ENCODE peak calls at places on chromosome 7, in seven cellular contexts. Z, O, X, F, L, W and G are unnamed samples. For H3K27me3, the result is how much of the 10 kb centered on the place peaks cover.

GRCh38 chr7:30897770-30898169 is 13.9 kb upstream of the AQP1 start:
- DNase-seq in O (no peak), Z (no peak), F (no peak), L (no peak), W (no peak), X (no peak), G (no peak)

GRCh38 chr7:128221929-128222403 is 19.1 kb upstream of the LEP start:
- DNase-seq in Z (no peak), O (peak), W (no peak), L (no peak), X (no peak), F (no peak), G (no peak)

GRCh38 chr7:99004216-99004615 is 125.9 kb downstream of the TRRAP start:
- DNase-seq in X (no peak), F (no peak), O (no peak), W (no peak), L (no peak), Z (no peak), G (no peak)

GRCh38 chr7:124072603-124073324 is 39.9 kb upstream of the TMEM229A start:
- DNase-seq in Z (no peak), O (peak), F (no peak), W (no peak), X (no peak), L (no peak), G (no peak)

GRCh38 chr7:132891554-132891953 is 190.3 kb downstream of the CHCHD3 start:
- DNase-seq in W (no peak), X (no peak), O (no peak), L (no peak), Z (no peak), F (no peak), G (no peak)

GRCh38 chr7:98728555-98728954 is 111.5 kb downstream of the NPTX2 start:
- DNase-seq in L (no peak), W (no peak), O (no peak), F (no peak), X (no peak), Z (no peak), G (no peak)

GRCh38 chr7:120838281-120838682 is 19.7 kb downstream of the TSPAN12 start:
- DNase-seq in X (no peak), F (no peak), Z (no peak), W (no peak), L (no peak), O (no peak), G (no peak)

GRCh38 chr7:43113622-43114450 is 1.4 kb downstream of the HECW1 start:
- DNase-seq in L (no peak), F (no peak), X (no peak), O (no peak), Z (no peak), W (no peak), G (no peak)

GRCh38 chr7:3157541-3158287 is 114.0 kb upstream of the CARD11 start:
- DNase-seq in X (no peak), W (no peak), F (no peak), O (peak), Z (no peak), L (no peak), G (no peak)

GRCh38 chr7:151634643-151635042 is 114.9 kb upstream of the RHEB start:
- DNase-seq in X (no peak), W (no peak), L (no peak), Z (no peak), O (no peak), F (no peak), G (no peak)

GRCh38 chr7:131157530-131158243 is 170.0 kb upstream of the MKLN1 start:
- DNase-seq in L (peak), X (no peak), Z (peak), W (no peak), O (no peak), F (no peak), G (peak)

GRCh38 chr7:3673524-3673923 is 372.5 kb downstream of the SDK1 start:
- DNase-seq in F (peak), Z (no peak), O (peak), L (no peak), W (peak), X (peak), G (no peak)

GRCh38 chr7:1210321-1210978 is 22.2 kb upstream of the UNCX start:
- DNase-seq in F (no peak), Z (no peak), W (no peak), X (peak), O (no peak), L (no peak), G (no peak)

GRCh38 chr7:33831389-33832118 is 73.8 kb upstream of the BMPER start:
- DNase-seq in W (no peak), L (peak), F (no peak), X (peak), Z (peak), O (no peak), G (peak)

GRCh38 chr7:116969371-116969902 is 16.1 kb downstream of the ST7 start:
- DNase-seq in F (no peak), O (no peak), W (no peak), Z (no peak), L (no peak), X (no peak), G (no peak)

GRCh38 chr7:100482728-100483100 is 1.0 kb upstream of the NYAP1 start:
- DNase-seq in L (no peak), Z (no peak), X (no peak), F (no peak), W (no peak), O (no peak), G (no peak)

GRCh38 chr7:150340024-150340749 is 1.2 kb downstream of the RARRES2 start:
- DNase-seq in X (peak), O (no peak), F (no peak), W (no peak), L (peak), Z (peak), G (peak)

GRCh38 chr7:104956753-104957450 is 57.1 kb upstream of the KMT2E start:
- DNase-seq in W (no peak), Z (no peak), X (no peak), L (no peak), F (peak), O (peak), G (no peak)

GRCh38 chr7:7913506-7913905 is 55.1 kb upstream of the GLCCI1 start:
- DNase-seq in F (no peak), X (no peak), W (no peak), O (no peak), L (no peak), Z (no peak), G (no peak)

GRCh38 chr7:111756687-111757178 is 194.4 kb upstream of the IMMP2L start:
- DNase-seq in F (no peak), W (no peak), O (no peak), X (peak), L (peak), Z (peak), G (peak)

GRCh38 chr7:264541-265191 is 25.3 kb upstream of the FOXL3 start:
- DNase-seq in O (no peak), W (peak), F (no peak), X (no peak), L (no peak), Z (no peak), G (no peak)

GRCh38 chr7:134943785-134944400 is 42.4 kb upstream of the AGBL3 start:
- DNase-seq in X (no peak), F (no peak), W (no peak), Z (no peak), O (no peak), L (no peak), G (no peak)

GRCh38 chr7:143882020-143882610 is 19.9 kb downstream of the TCAF1 start:
- DNase-seq in Z (peak), W (no peak), F (no peak), L (peak), O (peak), X (peak), G (peak)

GRCh38 chr7:50957427-50957826 is 174.7 kb upstream of the GRB10 start:
- DNase-seq in O (no peak), W (no peak), X (no peak), F (no peak), L (no peak), Z (no peak), G (no peak)

GRCh38 chr7:108114117-108114841 is 15.9 kb downstream of the LAMB4 start:
- DNase-seq in Z (no peak), F (no peak), L (no peak), W (no peak), O (no peak), X (no peak), G (no peak)
- H3K27me3 ChIP-seq in Z (under half), F (under half), L (under half), W (under half), O (under half), X (under half), G (under half)

GRCh38 chr7:27117687-27118491 is 12.7 kb downstream of the HOXA4 start:
- DNase-seq in L (no peak), W (no peak), X (no peak), F (no peak), Z (no peak), O (no peak), G (no peak)
- H3K27ac ChIP-seq in L (no peak), W (no peak), X (peak), F (no peak), Z (peak), O (no peak), G (peak)

DNA sequence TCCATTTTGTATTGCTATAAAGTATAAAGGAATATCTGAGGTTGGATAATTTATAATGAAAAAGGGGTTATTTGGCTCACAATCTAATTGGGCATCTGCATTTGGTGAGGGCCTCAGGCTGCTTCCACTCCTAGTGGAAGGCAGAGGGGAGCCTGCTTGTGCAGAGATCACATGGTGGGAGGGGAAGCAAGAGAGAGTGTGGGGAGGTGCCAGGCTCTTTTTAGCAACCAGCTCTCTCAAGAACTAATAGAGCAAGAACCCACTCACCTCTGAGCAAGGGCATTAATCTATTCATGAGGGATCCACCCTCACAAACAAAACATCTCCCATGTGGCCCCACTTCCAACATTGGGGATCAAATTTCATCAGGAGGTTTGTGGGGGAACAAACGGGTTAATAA is 64.6 kb downstream of the OGDH start:
- DNase-seq in O (no peak), F (no peak), X (no peak), Z (no peak), W (no peak), L (no peak), G (no peak)
- H3K27me3 ChIP-seq in O (under half), F (under half), X (under half), Z (under half), W (under half), L (under half), G (under half)

GRCh38 chr7:102849538-102849937 is 63.3 kb upstream of the LRRC17 start:
- DNase-seq in O (no peak), X (no peak), W (no peak), Z (no peak), L (no peak), F (no peak), G (no peak)
- H3K27ac ChIP-seq in O (no peak), X (no peak), W (no peak), Z (no peak), L (no peak), F (no peak), G (no peak)

GRCh38 chr7:145919712-145920111 is 196.9 kb upstream of the CNTNAP2 start:
- DNase-seq in F (no peak), O (no peak), W (no peak), Z (no peak), L (no peak), X (no peak), G (no peak)
- H3K27me3 ChIP-seq in F (under half), O (under half), W (under half), Z (under half), L (under half), X (under half), G (under half)

DNA sequence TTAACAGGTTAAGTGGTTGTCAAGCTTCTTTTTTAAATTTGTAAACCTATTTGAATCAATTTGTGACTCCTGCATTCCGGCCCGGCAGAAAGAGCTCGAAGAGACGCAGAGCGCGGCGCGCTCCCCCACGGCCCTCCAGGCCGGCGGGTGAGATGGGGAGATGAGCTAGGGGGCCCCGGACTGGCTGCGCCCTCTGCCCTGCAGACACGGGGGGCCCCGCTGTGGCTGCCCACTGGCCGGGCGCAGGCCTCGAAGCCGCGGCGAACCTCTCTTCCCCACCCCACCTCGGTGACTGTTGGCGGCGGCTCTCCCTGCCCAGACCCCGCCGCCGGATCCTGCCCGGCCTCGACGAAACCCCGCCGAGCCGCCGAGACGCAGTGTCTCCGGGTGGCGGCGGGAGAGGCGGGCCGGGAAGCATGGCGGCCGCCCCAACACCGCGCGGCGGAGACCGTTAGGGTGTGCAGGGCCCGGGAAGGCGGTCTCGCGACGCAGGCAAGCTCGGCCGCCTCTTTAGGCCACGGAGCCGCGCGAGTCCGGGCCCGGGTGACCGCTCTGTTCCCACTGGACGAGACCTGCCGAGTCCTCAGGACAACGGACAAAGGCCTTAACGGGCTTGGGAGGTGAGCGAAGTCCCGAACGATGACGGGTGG is 24.1 kb downstream of the NUP42 start:
- DNase-seq in O (peak), W (peak), L (no peak), F (no peak), X (no peak), Z (no peak), G (peak)
- H3K27ac ChIP-seq in O (no peak), W (no peak), L (no peak), F (peak), X (peak), Z (no peak), G (peak)